ENCODE peak calls at places on chromosome 3, in six cellular contexts. Q is iPS-NIHi11; X is NCI-H2029 treated with DMSO at 0.1 percent for 48 hours; P is activated T-cell treated with anti-CD3 and anti-CD28 coated beads, Interleukin-2, amount 50 U/mL, for 48 hours; L is HEK293T; V is transverse colon. Y is an unnamed sample.

GRCh38 chr3:161264771-161265343 is 43.7 kb downstream of the NMD3 start:
- DNase-seq in Q (no peak), X (no peak), P (no peak), L (no peak), V (no peak), Y (no peak)

GRCh38 chr3:185176756-185177359 is 24.0 kb upstream of the C3orf70 start:
- DNase-seq in Q (peak), X (peak), P (peak), L (peak), V (peak), Y (no peak)

GRCh38 chr3:15887261-15887660 is 89.5 kb upstream of the ANKRD28 start:
- DNase-seq in Q (no peak), X (no peak), P (no peak), L (no peak), V (no peak), Y (no peak)

GRCh38 chr3:124791639-124792111 is 61.4 kb downstream of the UMPS start:
- DNase-seq in Q (no peak), X (no peak), P (peak), L (no peak), V (peak), Y (no peak)

GRCh38 chr3:62870321-62870720 is 4.9 kb downstream of the CADPS start:
- DNase-seq in Q (no peak), X (no peak), P (no peak), L (no peak), V (no peak), Y (peak)

GRCh38 chr3:64176461-64176996 is 48.7 kb downstream of the PRICKLE2 start:
- DNase-seq in Q (no peak), X (no peak), P (no peak), L (no peak), V (no peak), Y (peak)

GRCh38 chr3:157590273-157590672 is 87.1 kb upstream of the VEPH1 start:
- DNase-seq in Q (no peak), X (no peak), P (no peak), L (no peak), V (no peak), Y (no peak)

GRCh38 chr3:179991877-179992276 is 44.9 kb downstream of the PEX5L start:
- DNase-seq in Q (no peak), X (no peak), P (no peak), L (no peak), V (no peak), Y (peak)

GRCh38 chr3:190430906-190431305 is 18.8 kb downstream of the TMEM207 start:
- DNase-seq in Q (no peak), X (no peak), P (no peak), L (no peak), V (no peak), Y (no peak)

GRCh38 chr3:23435318-23435717 is 232.2 kb downstream of the UBE2E2 start:
- DNase-seq in Q (peak), X (no peak), P (no peak), L (peak), V (no peak), Y (no peak)

GRCh38 chr3:13282528-13282985 is 137.6 kb downstream of the NUP210 start:
- DNase-seq in Q (peak), X (no peak), P (peak), L (peak), V (no peak), Y (no peak)

GRCh38 chr3:39809181-39809994 is at the start of gene MYRIP:
- DNase-seq in Q (peak), X (peak), P (peak), L (peak), V (peak), Y (no peak)

GRCh38 chr3:52291508-52292181 is 4.0 kb downstream of the GLYCTK start:
- DNase-seq in Q (peak), X (no peak), P (peak), L (no peak), V (peak), Y (no peak)

GRCh38 chr3:10883478-10884234 is 67.6 kb downstream of the SLC6A11 start:
- DNase-seq in Q (peak), X (peak), P (peak), L (peak), V (no peak), Y (no peak)

GRCh38 chr3:123635220-123635619 is 50.4 kb upstream of the HACD2 start:
- DNase-seq in Q (no peak), X (peak), P (no peak), L (no peak), V (no peak), Y (no peak)

GRCh38 chr3:52246264-52246620 is 683 bp downstream of the PPM1M start:
- DNase-seq in Q (no peak), X (no peak), P (no peak), L (no peak), V (no peak), Y (no peak)

GRCh38 chr3:128340198-128340903 is 126.3 kb downstream of the DNAJB8 start:
- DNase-seq in Q (no peak), X (no peak), P (no peak), L (no peak), V (no peak), Y (no peak)

GRCh38 chr3:71680588-71680987 is 44.6 kb downstream of the EIF4E3 start:
- DNase-seq in Q (no peak), X (no peak), P (no peak), L (no peak), V (no peak), Y (peak)

GRCh38 chr3:100103558-100104441 is 10.5 kb downstream of the FILIP1L start:
- DNase-seq in Q (no peak), X (peak), P (peak), L (no peak), V (peak), Y (no peak)